ENCODE peak calls at places on chromosome 14, in eight cellular contexts. X is HFF-Myc, D is lower lobe of right lung, C is adrenal gland, J is psoas muscle, A is fibroblast of lung, E is A549, G is upper lobe of right lung. W is an unnamed sample.

GRCh38 chr14:91727121-91727520 is 4.8 kb downstream of the CATSPERB start:
- DNase-seq in X (no peak), D (no peak), C (no peak), J (no peak), A (no peak), E (no peak), G (no peak), W (no peak)

GRCh38 chr14:23114669-23115491 is 4.2 kb downstream of the CEBPE start:
- DNase-seq in X (peak; percentile 66), D (peak; percentile 71), C (no peak), J (peak; percentile 52), A (peak; percentile 97), E (peak; percentile 79), G (no peak), W (no peak)

GRCh38 chr14:65751510-65751909 is 339.0 kb downstream of the FUT8 start:
- DNase-seq in X (no peak), D (no peak), C (no peak), J (no peak), A (no peak), E (no peak), G (no peak), W (no peak)

GRCh38 chr14:21454843-21455550 is 926 bp downstream of the CHD8 start:
- DNase-seq in X (no peak), D (no peak), C (no peak), J (no peak), A (no peak), E (no peak), G (no peak), W (no peak)

GRCh38 chr14:102231476-102232347 is 73.3 kb downstream of the MOK start:
- DNase-seq in X (no peak), D (no peak), C (no peak), J (no peak), A (no peak), E (no peak), G (no peak), W (no peak)

GRCh38 chr14:60981626-60982455 is 796 bp downstream of the SLC38A6 start:
- DNase-seq in X (no peak), D (no peak), C (no peak), J (no peak), A (peak; percentile 85), E (peak; percentile 37), G (no peak), W (peak; percentile 12)

GRCh38 chr14:90871605-90872233 is 55.5 kb upstream of the TTC7B start:
- DNase-seq in X (peak; percentile 50), D (no peak), C (no peak), J (no peak), A (peak; percentile 49), E (no peak), G (no peak), W (no peak)

GRCh38 chr14:70721542-70721941 is 79.8 kb downstream of the TTC9 start:
- DNase-seq in X (no peak), D (no peak), C (no peak), J (no peak), A (no peak), E (no peak), G (no peak), W (no peak)

GRCh38 chr14:66610154-66610563 is 102.2 kb downstream of the GPHN start:
- DNase-seq in X (no peak), D (no peak), C (no peak), J (no peak), A (peak; percentile 30), E (no peak), G (no peak), W (no peak)

GRCh38 chr14:52960627-52961026 is 9.8 kb upstream of the FERMT2 start:
- DNase-seq in X (no peak), D (no peak), C (no peak), J (no peak), A (no peak), E (no peak), G (no peak), W (no peak)

DNA sequence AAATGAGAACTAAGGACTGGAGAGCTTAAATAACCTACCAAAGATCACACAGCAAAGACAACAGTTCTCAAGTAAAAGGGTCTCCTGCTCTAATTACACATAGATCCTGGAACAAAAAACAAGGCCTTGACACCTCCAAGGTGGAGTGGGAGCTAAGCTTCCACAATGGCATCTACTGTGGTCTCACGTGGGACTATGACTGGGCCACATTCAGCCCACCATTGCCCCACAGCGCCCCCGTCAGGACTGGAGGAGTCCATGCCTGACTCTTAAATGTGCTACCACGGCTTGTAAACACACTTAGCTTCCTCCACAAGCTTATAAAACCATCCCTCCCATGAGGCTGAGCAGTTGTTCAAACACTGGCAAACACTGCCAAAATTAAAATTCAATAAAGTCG is 88.5 kb downstream of the GCH1 start:
- DNase-seq in X (no peak), D (no peak), C (no peak), J (no peak), A (no peak), E (no peak), G (no peak), W (no peak)
- TF ChIP-seq CTCF in X (peak; percentile 48), D (no peak), C (no peak), J (no peak), A (no peak), E (peak; percentile 19), G (no peak), W (peak; percentile 33)

GRCh38 chr14:88005050-88005481 is at the start of gene GPR65:
- DNase-seq in X (no peak), D (no peak), C (no peak), J (no peak), A (no peak), E (no peak), G (no peak), W (peak; percentile 28)

GRCh38 chr14:88005978-88006851 is 1.3 kb downstream of the GPR65 start:
- DNase-seq in X (no peak), D (peak; percentile 47), C (no peak), J (no peak), A (no peak), E (no peak), G (no peak), W (peak; percentile 29)

GRCh38 chr14:88007608-88008007 is 2.7 kb downstream of the GPR65 start:
- DNase-seq in X (no peak), D (no peak), C (no peak), J (no peak), A (no peak), E (no peak), G (no peak), W (no peak)

GRCh38 chr14:88002421-88002820 is 2.5 kb upstream of the GPR65 start:
- DNase-seq in X (no peak), D (no peak), C (no peak), J (no peak), A (no peak), E (no peak), G (no peak), W (no peak)

DNA sequence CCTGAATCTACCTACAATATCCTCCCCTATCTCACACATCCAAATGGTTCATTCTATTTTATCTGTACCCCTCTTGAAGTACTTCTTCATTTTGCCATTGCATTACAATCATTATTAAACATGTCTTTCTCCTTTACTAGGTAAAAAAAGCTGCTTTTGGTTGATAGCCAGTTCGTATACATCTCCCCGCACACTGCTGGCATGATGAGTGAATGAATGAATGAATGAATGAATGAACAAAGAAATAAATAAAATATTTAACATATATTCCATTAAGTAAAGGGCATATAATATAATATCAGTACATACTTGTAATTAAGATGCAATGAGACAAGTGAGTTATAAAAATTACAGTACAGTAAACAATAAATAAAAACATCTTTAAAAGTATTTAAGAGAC is 298 bp upstream of the GPR65 start:
- DNase-seq in X (no peak), D (no peak), C (no peak), J (no peak), A (no peak), E (no peak), G (no peak), W (no peak)
- TF ChIP-seq CTCF in X (no peak), D (no peak), C (no peak), J (no peak), A (no peak), E (no peak), G (no peak), W (no peak)

GRCh38 chr14:93332032-93332852 is 594 bp downstream of the BTBD7 start:
- DNase-seq in X (no peak), D (peak; percentile 78), C (peak; percentile 55), J (peak; percentile 63), A (peak; percentile 28), E (no peak), G (peak; percentile 87), W (peak; percentile 81)
- TF ChIP-seq CTCF in X (no peak), D (no peak), C (peak; percentile 8), J (no peak), A (no peak), E (no peak), G (no peak), W (no peak)

GRCh38 chr14:74089251-74090020 is 4.7 kb downstream of the LIN52 start:
- DNase-seq in X (no peak), D (no peak), C (no peak), J (no peak), A (no peak), E (no peak), G (no peak), W (no peak)
- TF ChIP-seq CTCF in X (no peak), D (no peak), C (no peak), J (no peak), A (no peak), E (no peak), G (no peak), W (no peak)